ENCODE peak calls at places on chromosome 11, in six cellular contexts. C is NCI-H1930, K is COR-L47, L is dorsolateral prefrontal cortex, Q is NCI-H146, X is fibroblast of pulmonary artery. O is an unnamed sample.

GRCh38 chr11:68077617-68078592 is 39.1 kb downstream of the TCIRG1 start:
- DNase-seq in K (no peak), X (no peak), L (no peak), C (no peak), Q (no peak), O (no peak)

GRCh38 chr11:118012083-118012669 is 26.0 kb downstream of the IL10RA start:
- DNase-seq in C (no peak), K (no peak), L (peak; percentile 33), Q (no peak), X (no peak), O (no peak)

GRCh38 chr11:117950999-117951961 is 22.1 kb upstream of the TMPRSS13 start:
- DNase-seq in L (peak; percentile 19), X (no peak), C (no peak), Q (no peak), K (no peak), O (no peak)

GRCh38 chr11:46363031-46363407 is 15.8 kb downstream of the DGKZ start:
- DNase-seq in K (peak; percentile 61), X (peak; percentile 77), L (no peak), Q (peak; percentile 72), C (no peak), O (no peak)

GRCh38 chr11:123700774-123701173 is 40.7 kb downstream of the ZNF202 start:
- DNase-seq in X (no peak), K (no peak), L (no peak), Q (no peak), C (no peak), O (no peak)

GRCh38 chr11:108854366-108854765 is 189.5 kb downstream of the DDX10 start:
- DNase-seq in X (no peak), K (no peak), C (no peak), L (no peak), Q (no peak), O (no peak)

GRCh38 chr11:91795139-91795887 is 429.3 kb upstream of the FAT3 start:
- DNase-seq in K (no peak), Q (no peak), C (no peak), X (no peak), L (no peak), O (peak; percentile 55)

GRCh38 chr11:93291889-93292288 is 38.7 kb upstream of the DEUP1 start:
- DNase-seq in C (no peak), Q (no peak), K (no peak), L (no peak), X (no peak), O (no peak)

GRCh38 chr11:79055866-79056632 is 384.8 kb downstream of the TENM4 start:
- DNase-seq in C (no peak), X (peak; percentile 54), Q (no peak), K (no peak), L (no peak), O (peak; percentile 86)

GRCh38 chr11:34454308-34455032 is 15.7 kb downstream of the CAT start:
- DNase-seq in Q (no peak), K (no peak), C (no peak), X (no peak), L (no peak), O (no peak)

GRCh38 chr11:14380947-14381555 is 22.1 kb upstream of the RRAS2 start:
- DNase-seq in C (no peak), X (peak; percentile 49), Q (peak; percentile 16), K (peak; percentile 41), L (peak; percentile 78), O (no peak)